ENCODE peak calls at places on chromosomes 2 and 18, in six cellular contexts. One of them, this sample, is unnamed. For H3K4me1 and H3K9me3, the result is how much of the 10 kb centered on the place peaks cover.

GRCh38 chr2:168156661-168157060 is 90.7 kb downstream of the STK39 start:
- DNase-seq in spleen: no peak
- DNase-seq in osteoblast: peak
- DNase-seq in H9: no peak
- DNase-seq in psoas muscle: peak
- DNase-seq in PC-3: peak
- DNase-seq in this sample: no peak

GRCh38 chr18:45976581-45977373 is 9.6 kb upstream of the EPG5 start:
- DNase-seq in spleen: no peak
- DNase-seq in osteoblast: no peak
- DNase-seq in H9: no peak
- DNase-seq in psoas muscle: no peak
- DNase-seq in PC-3: no peak
- DNase-seq in this sample: no peak

GRCh38 chr2:238513346-238513745 is 86.6 kb downstream of the ASB1 start:
- DNase-seq in spleen: peak
- DNase-seq in osteoblast: peak
- DNase-seq in H9: peak
- DNase-seq in psoas muscle: no peak
- DNase-seq in PC-3: peak
- DNase-seq in this sample: no peak

GRCh38 chr18:47772374-47773248 is 157.8 kb downstream of the SMAD2 start:
- DNase-seq in spleen: peak
- DNase-seq in osteoblast: peak
- DNase-seq in H9: peak
- DNase-seq in psoas muscle: peak
- DNase-seq in PC-3: peak
- DNase-seq in this sample: no peak

GRCh38 chr2:148607553-148607952 is 37.0 kb upstream of the EPC2 start:
- DNase-seq in spleen: no peak
- DNase-seq in osteoblast: no peak
- DNase-seq in H9: no peak
- DNase-seq in psoas muscle: no peak
- DNase-seq in PC-3: peak
- DNase-seq in this sample: no peak

GRCh38 chr18:70421471-70421870 is 132.6 kb downstream of the SOCS6 start:
- DNase-seq in spleen: no peak
- DNase-seq in osteoblast: no peak
- DNase-seq in H9: no peak
- DNase-seq in psoas muscle: no peak
- DNase-seq in PC-3: peak
- DNase-seq in this sample: no peak

GRCh38 chr2:78546843-78547242 is 478.7 kb upstream of the REG3G start:
- DNase-seq in spleen: no peak
- DNase-seq in osteoblast: no peak
- DNase-seq in H9: no peak
- DNase-seq in psoas muscle: no peak
- DNase-seq in PC-3: no peak
- DNase-seq in this sample: no peak

GRCh38 chr2:128458438-128458837 is 139.8 kb upstream of the HS6ST1 start:
- DNase-seq in spleen: no peak
- DNase-seq in osteoblast: peak
- DNase-seq in H9: no peak
- DNase-seq in psoas muscle: no peak
- DNase-seq in PC-3: peak
- DNase-seq in this sample: no peak

GRCh38 chr2:17043173-17043572 is 377.5 kb upstream of the CYRIA start:
- DNase-seq in spleen: no peak
- DNase-seq in osteoblast: no peak
- DNase-seq in H9: no peak
- DNase-seq in psoas muscle: no peak
- DNase-seq in PC-3: no peak
- DNase-seq in this sample: no peak

GRCh38 chr2:23404426-23404825 is 19.4 kb downstream of the KLHL29 start:
- DNase-seq in spleen: peak
- DNase-seq in osteoblast: no peak
- DNase-seq in H9: peak
- DNase-seq in psoas muscle: no peak
- DNase-seq in PC-3: peak
- DNase-seq in this sample: no peak

GRCh38 chr2:84741182-84741822 is 139.6 kb downstream of the TRABD2A start:
- DNase-seq in spleen: peak
- DNase-seq in osteoblast: peak
- DNase-seq in H9: peak
- DNase-seq in psoas muscle: no peak
- DNase-seq in PC-3: peak
- DNase-seq in this sample: no peak

GRCh38 chr2:66573866-66574265 is 138.9 kb downstream of the MEIS1 start:
- DNase-seq in spleen: no peak
- DNase-seq in osteoblast: peak
- DNase-seq in H9: peak
- DNase-seq in psoas muscle: no peak
- DNase-seq in PC-3: no peak
- DNase-seq in this sample: no peak

GRCh38 chr2:10497797-10498251 is 49.7 kb upstream of the ODC1 start:
- DNase-seq in spleen: peak
- DNase-seq in osteoblast: peak
- DNase-seq in H9: no peak
- DNase-seq in psoas muscle: peak
- DNase-seq in PC-3: peak
- DNase-seq in this sample: peak

GRCh38 chr18:24491882-24492281 is 31.4 kb downstream of the HRH4 start:
- DNase-seq in spleen: peak
- DNase-seq in osteoblast: no peak
- DNase-seq in H9: no peak
- DNase-seq in psoas muscle: no peak
- DNase-seq in PC-3: no peak
- DNase-seq in this sample: no peak

GRCh38 chr2:65050931-65051330 is 5.3 kb upstream of the CEP68 start:
- DNase-seq in spleen: no peak
- DNase-seq in osteoblast: no peak
- DNase-seq in H9: no peak
- DNase-seq in psoas muscle: no peak
- DNase-seq in PC-3: no peak
- DNase-seq in this sample: no peak

GRCh38 chr2:65055427-65056214 is 595 bp upstream of the CEP68 start:
- DNase-seq in spleen: peak
- DNase-seq in osteoblast: no peak
- DNase-seq in H9: no peak
- DNase-seq in psoas muscle: no peak
- DNase-seq in PC-3: no peak
- DNase-seq in this sample: peak

GRCh38 chr2:65054749-65055426 is 1.3 kb upstream of the CEP68 start:
- DNase-seq in spleen: no peak
- DNase-seq in osteoblast: no peak
- DNase-seq in H9: no peak
- DNase-seq in psoas muscle: no peak
- DNase-seq in PC-3: no peak
- DNase-seq in this sample: no peak

GRCh38 chr2:65056215-65056989 is at the start of gene CEP68:
- DNase-seq in spleen: peak
- DNase-seq in osteoblast: peak
- DNase-seq in H9: peak
- DNase-seq in psoas muscle: peak
- DNase-seq in PC-3: peak
- DNase-seq in this sample: peak

GRCh38 chr2:65053199-65053598 is 3.0 kb upstream of the CEP68 start:
- DNase-seq in spleen: no peak
- DNase-seq in osteoblast: no peak
- DNase-seq in H9: no peak
- DNase-seq in psoas muscle: no peak
- DNase-seq in PC-3: no peak
- DNase-seq in this sample: no peak
- H3K4me1 ChIP-seq in spleen: half or more
- H3K4me1 ChIP-seq in osteoblast: under half
- H3K4me1 ChIP-seq in H9: under half
- H3K4me1 ChIP-seq in psoas muscle: under half
- H3K4me1 ChIP-seq in PC-3: under half
- H3K4me1 ChIP-seq in this sample: under half

DNA sequence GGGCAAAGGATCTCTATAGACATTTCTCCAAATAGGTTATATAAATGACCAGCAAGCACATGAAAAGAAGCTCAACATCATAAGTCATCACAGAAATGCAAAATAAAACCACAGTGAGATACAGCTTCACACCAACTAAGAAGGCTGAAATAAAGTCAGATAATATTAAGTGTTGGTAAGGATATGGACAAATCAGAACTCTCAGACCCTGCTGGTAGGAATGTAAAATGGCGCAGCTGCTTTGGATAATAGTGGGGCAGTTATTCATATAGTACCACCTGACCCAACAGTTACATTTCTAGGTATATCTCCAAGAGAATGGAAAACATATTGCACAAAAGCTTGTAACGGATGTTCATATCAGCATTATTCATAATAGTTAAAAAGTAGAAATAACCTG is 14.0 kb downstream of the EPB41L5 start:
- DNase-seq in spleen: no peak
- DNase-seq in osteoblast: no peak
- DNase-seq in H9: no peak
- DNase-seq in psoas muscle: no peak
- DNase-seq in PC-3: no peak
- DNase-seq in this sample: no peak
- TF ChIP-seq CTCF in spleen: no peak
- TF ChIP-seq CTCF in osteoblast: no peak
- TF ChIP-seq CTCF in H9: peak
- TF ChIP-seq CTCF in psoas muscle: no peak
- TF ChIP-seq CTCF in PC-3: peak
- TF ChIP-seq CTCF in this sample: no peak

GRCh38 chr18:14940738-14941137 is 192.8 kb downstream of the ANKRD30B start:
- DNase-seq in spleen: no peak
- DNase-seq in osteoblast: peak
- DNase-seq in H9: no peak
- DNase-seq in psoas muscle: no peak
- DNase-seq in PC-3: no peak
- DNase-seq in this sample: no peak
- H3K9me3 ChIP-seq in spleen: under half
- H3K9me3 ChIP-seq in osteoblast: under half
- H3K9me3 ChIP-seq in H9: half or more
- H3K9me3 ChIP-seq in psoas muscle: under half
- H3K9me3 ChIP-seq in PC-3: under half
- H3K9me3 ChIP-seq in this sample: under half

GRCh38 chr2:232857158-232857563 is 12.9 kb upstream of the SNORC start:
- DNase-seq in spleen: no peak
- DNase-seq in osteoblast: peak
- DNase-seq in H9: no peak
- DNase-seq in psoas muscle: no peak
- DNase-seq in PC-3: no peak
- DNase-seq in this sample: no peak
- H3K4me1 ChIP-seq in spleen: under half
- H3K4me1 ChIP-seq in osteoblast: under half
- H3K4me1 ChIP-seq in H9: under half
- H3K4me1 ChIP-seq in psoas muscle: under half
- H3K4me1 ChIP-seq in PC-3: under half
- H3K4me1 ChIP-seq in this sample: under half

GRCh38 chr18:3233433-3234168 is 13.8 kb upstream of the MYOM1 start:
- DNase-seq in spleen: no peak
- DNase-seq in osteoblast: no peak
- DNase-seq in H9: no peak
- DNase-seq in psoas muscle: no peak
- DNase-seq in PC-3: no peak
- DNase-seq in this sample: no peak

GRCh38 chr18:3236470-3236869 is 11.1 kb upstream of the MYL12A start:
- DNase-seq in spleen: no peak
- DNase-seq in osteoblast: no peak
- DNase-seq in H9: no peak
- DNase-seq in psoas muscle: no peak
- DNase-seq in PC-3: peak
- DNase-seq in this sample: no peak

GRCh38 chr18:3235846-3236245 is 11.8 kb upstream of the MYL12A start:
- DNase-seq in spleen: no peak
- DNase-seq in osteoblast: no peak
- DNase-seq in H9: no peak
- DNase-seq in psoas muscle: no peak
- DNase-seq in PC-3: no peak
- DNase-seq in this sample: no peak

GRCh38 chr18:3234457-3234856 is 13.1 kb upstream of the MYL12A start:
- DNase-seq in spleen: no peak
- DNase-seq in osteoblast: no peak
- DNase-seq in H9: no peak
- DNase-seq in psoas muscle: no peak
- DNase-seq in PC-3: no peak
- DNase-seq in this sample: no peak

GRCh38 chr18:3238742-3239141 is 8.9 kb upstream of the MYL12A start:
- DNase-seq in spleen: no peak
- DNase-seq in osteoblast: no peak
- DNase-seq in H9: no peak
- DNase-seq in psoas muscle: no peak
- DNase-seq in PC-3: peak
- DNase-seq in this sample: no peak
- TF ChIP-seq CTCF in spleen: no peak
- TF ChIP-seq CTCF in osteoblast: peak
- TF ChIP-seq CTCF in H9: peak
- TF ChIP-seq CTCF in psoas muscle: no peak
- TF ChIP-seq CTCF in PC-3: peak
- TF ChIP-seq CTCF in this sample: no peak